ENCODE peak calls at places on chromosomes 11 and 22, in ten cellular contexts. One of them, this sample, is unnamed.
A peak's percentile ranks its signal among the peaks of the same experiment; 100 is the strongest.

GRCh38 chr22:22798232-22798616 is 89.4 kb upstream of the IGLL5 start:
- DNase-seq in hepatocyte: no peak
- DNase-seq in A549: no peak
- DNase-seq in astrocyte: no peak
- DNase-seq in fibroblast of pulmonary artery: no peak
- DNase-seq in IMR-90: no peak
- DNase-seq in cardiac muscle cell: no peak
- DNase-seq in uterus: no peak
- DNase-seq in right atrium auricular region: no peak
- DNase-seq in dorsolateral prefrontal cortex: no peak
- DNase-seq in this sample: no peak

GRCh38 chr11:66068923-66069714 is 953 bp upstream of the PACS1 start:
- DNase-seq in hepatocyte: peak; percentile 52
- DNase-seq in A549: peak; percentile 77
- DNase-seq in astrocyte: peak; percentile 53
- DNase-seq in fibroblast of pulmonary artery: peak; percentile 56
- DNase-seq in IMR-90: peak; percentile 63
- DNase-seq in cardiac muscle cell: peak; percentile 57
- DNase-seq in uterus: no peak
- DNase-seq in right atrium auricular region: peak; percentile 68
- DNase-seq in dorsolateral prefrontal cortex: peak; percentile 64
- DNase-seq in this sample: peak; percentile 91

GRCh38 chr22:22113701-22114100 is 130.9 kb upstream of the VPREB1 start:
- DNase-seq in hepatocyte: no peak
- DNase-seq in A549: no peak
- DNase-seq in astrocyte: no peak
- DNase-seq in fibroblast of pulmonary artery: no peak
- DNase-seq in IMR-90: no peak
- DNase-seq in cardiac muscle cell: no peak
- DNase-seq in uterus: no peak
- DNase-seq in right atrium auricular region: no peak
- DNase-seq in dorsolateral prefrontal cortex: no peak
- DNase-seq in this sample: no peak

GRCh38 chr22:38469306-38469781 is 1.4 kb downstream of the KDELR3 start:
- DNase-seq in hepatocyte: peak; percentile 3
- DNase-seq in A549: no peak
- DNase-seq in astrocyte: no peak
- DNase-seq in fibroblast of pulmonary artery: no peak
- DNase-seq in IMR-90: no peak
- DNase-seq in cardiac muscle cell: no peak
- DNase-seq in uterus: no peak
- DNase-seq in right atrium auricular region: no peak
- DNase-seq in dorsolateral prefrontal cortex: peak; percentile 22
- DNase-seq in this sample: no peak

GRCh38 chr11:124899376-124900145 is 1.9 kb upstream of the ROBO4 start:
- DNase-seq in hepatocyte: no peak
- DNase-seq in A549: no peak
- DNase-seq in astrocyte: no peak
- DNase-seq in fibroblast of pulmonary artery: peak; percentile 18
- DNase-seq in IMR-90: no peak
- DNase-seq in cardiac muscle cell: no peak
- DNase-seq in uterus: no peak
- DNase-seq in right atrium auricular region: no peak
- DNase-seq in dorsolateral prefrontal cortex: no peak
- DNase-seq in this sample: no peak

GRCh38 chr22:21650823-21651520 is 8.9 kb downstream of the SDF2L1 start:
- DNase-seq in hepatocyte: peak; percentile 5
- DNase-seq in A549: no peak
- DNase-seq in astrocyte: no peak
- DNase-seq in fibroblast of pulmonary artery: no peak
- DNase-seq in IMR-90: no peak
- DNase-seq in cardiac muscle cell: no peak
- DNase-seq in uterus: no peak
- DNase-seq in right atrium auricular region: no peak
- DNase-seq in dorsolateral prefrontal cortex: no peak
- DNase-seq in this sample: no peak

GRCh38 chr11:9838961-9839360 is 175.1 kb downstream of the SWAP70 start:
- DNase-seq in hepatocyte: no peak
- DNase-seq in A549: no peak
- DNase-seq in astrocyte: peak; percentile 26
- DNase-seq in fibroblast of pulmonary artery: no peak
- DNase-seq in IMR-90: no peak
- DNase-seq in cardiac muscle cell: no peak
- DNase-seq in uterus: no peak
- DNase-seq in right atrium auricular region: no peak
- DNase-seq in dorsolateral prefrontal cortex: no peak
- DNase-seq in this sample: no peak

GRCh38 chr11:10490398-10491232 is 35.6 kb downstream of the AMPD3 start:
- DNase-seq in hepatocyte: peak; percentile 61
- DNase-seq in A549: peak; percentile 91
- DNase-seq in astrocyte: peak; percentile 95
- DNase-seq in fibroblast of pulmonary artery: peak; percentile 93
- DNase-seq in IMR-90: peak; percentile 99
- DNase-seq in cardiac muscle cell: peak; percentile 34
- DNase-seq in uterus: peak; percentile 67
- DNase-seq in right atrium auricular region: peak; percentile 94
- DNase-seq in dorsolateral prefrontal cortex: peak; percentile 92
- DNase-seq in this sample: peak; percentile 94

GRCh38 chr11:46293616-46294015 is 16.2 kb downstream of the CREB3L1 start:
- DNase-seq in hepatocyte: peak; percentile 34
- DNase-seq in A549: no peak
- DNase-seq in astrocyte: peak; percentile 99
- DNase-seq in fibroblast of pulmonary artery: peak; percentile 76
- DNase-seq in IMR-90: peak; percentile 98
- DNase-seq in cardiac muscle cell: no peak
- DNase-seq in uterus: no peak
- DNase-seq in right atrium auricular region: no peak
- DNase-seq in dorsolateral prefrontal cortex: no peak
- DNase-seq in this sample: peak; percentile 98

GRCh38 chr22:44369916-44370804 is 57.4 kb upstream of the SHISAL1 start:
- DNase-seq in hepatocyte: no peak
- DNase-seq in A549: no peak
- DNase-seq in astrocyte: no peak
- DNase-seq in fibroblast of pulmonary artery: no peak
- DNase-seq in IMR-90: no peak
- DNase-seq in cardiac muscle cell: no peak
- DNase-seq in uterus: no peak
- DNase-seq in right atrium auricular region: no peak
- DNase-seq in dorsolateral prefrontal cortex: no peak
- DNase-seq in this sample: peak; percentile 36

GRCh38 chr11:36055356-36055755 is 111.5 kb downstream of the LDLRAD3 start:
- DNase-seq in hepatocyte: no peak
- DNase-seq in A549: no peak
- DNase-seq in astrocyte: no peak
- DNase-seq in fibroblast of pulmonary artery: no peak
- DNase-seq in IMR-90: no peak
- DNase-seq in cardiac muscle cell: no peak
- DNase-seq in uterus: no peak
- DNase-seq in right atrium auricular region: no peak
- DNase-seq in dorsolateral prefrontal cortex: no peak
- DNase-seq in this sample: no peak

GRCh38 chr22:30867746-30868662 is 100.6 kb downstream of the MORC2 start:
- DNase-seq in hepatocyte: peak; percentile 2
- DNase-seq in A549: no peak
- DNase-seq in astrocyte: no peak
- DNase-seq in fibroblast of pulmonary artery: no peak
- DNase-seq in IMR-90: no peak
- DNase-seq in cardiac muscle cell: no peak
- DNase-seq in uterus: peak; percentile 8
- DNase-seq in right atrium auricular region: no peak
- DNase-seq in dorsolateral prefrontal cortex: peak; percentile 22
- DNase-seq in this sample: no peak

GRCh38 chr22:40932396-40932795 is 18.8 kb upstream of the RBX1 start:
- DNase-seq in hepatocyte: no peak
- DNase-seq in A549: no peak
- DNase-seq in astrocyte: no peak
- DNase-seq in fibroblast of pulmonary artery: no peak
- DNase-seq in IMR-90: no peak
- DNase-seq in cardiac muscle cell: no peak
- DNase-seq in uterus: no peak
- DNase-seq in right atrium auricular region: no peak
- DNase-seq in dorsolateral prefrontal cortex: no peak
- DNase-seq in this sample: no peak
- H3K4me3 ChIP-seq in hepatocyte: no peak overlapping the region
- H3K4me3 ChIP-seq in A549: no peak overlapping the region
- H3K4me3 ChIP-seq in astrocyte: no peak overlapping the region
- H3K4me3 ChIP-seq in fibroblast of pulmonary artery: no peak overlapping the region
- H3K4me3 ChIP-seq in IMR-90: no peak overlapping the region
- H3K4me3 ChIP-seq in cardiac muscle cell: no peak overlapping the region
- H3K4me3 ChIP-seq in uterus: no peak overlapping the region
- H3K4me3 ChIP-seq in right atrium auricular region: no peak overlapping the region
- H3K4me3 ChIP-seq in dorsolateral prefrontal cortex: no peak overlapping the region
- H3K4me3 ChIP-seq in this sample: no peak overlapping the region

DNA sequence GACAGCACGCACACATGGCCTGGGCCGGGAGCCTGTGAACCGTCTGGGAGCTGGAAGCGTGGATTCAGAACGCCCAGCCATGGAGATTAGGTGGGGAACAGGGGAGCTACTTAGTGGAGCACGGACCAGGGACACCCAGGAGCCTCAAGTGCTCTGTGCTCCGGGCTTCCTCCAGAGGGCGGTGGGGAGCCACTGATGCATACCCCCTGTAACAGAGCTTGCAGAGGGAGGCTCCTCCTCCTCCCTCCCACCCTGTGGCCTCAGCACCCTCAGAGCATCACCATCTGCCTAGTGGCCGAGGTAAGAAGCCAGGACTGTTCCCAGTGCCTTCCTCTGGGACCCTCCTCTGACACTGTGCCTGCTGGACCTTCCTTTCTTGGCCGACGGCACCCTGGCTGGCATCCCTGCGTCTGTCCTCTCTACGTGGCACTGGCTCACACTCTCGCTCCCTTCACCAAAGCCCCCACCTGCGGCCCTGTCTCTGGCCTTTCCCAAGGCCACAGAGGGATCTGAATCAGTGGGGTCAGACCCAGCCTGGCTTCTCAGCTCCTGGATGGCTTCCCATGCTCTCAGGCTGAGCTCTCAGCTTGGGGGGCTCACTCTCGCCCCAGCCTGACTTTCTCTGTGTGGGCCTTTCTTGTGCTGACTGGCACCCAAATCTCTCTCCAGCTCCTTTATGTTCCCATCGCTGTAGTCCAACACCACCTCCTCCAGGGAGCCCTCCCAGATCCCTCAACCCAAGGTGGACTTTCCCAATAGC is 780.9 kb downstream of the BRD1 start:
- DNase-seq in hepatocyte: peak; percentile 69
- DNase-seq in A549: peak; percentile 50
- DNase-seq in astrocyte: no peak
- DNase-seq in fibroblast of pulmonary artery: no peak
- DNase-seq in IMR-90: no peak
- DNase-seq in cardiac muscle cell: peak; percentile 73
- DNase-seq in uterus: peak; percentile 23
- DNase-seq in right atrium auricular region: no peak
- DNase-seq in dorsolateral prefrontal cortex: peak; percentile 50
- DNase-seq in this sample: no peak
- TF ChIP-seq CTCF in hepatocyte: peak; percentile 52
- TF ChIP-seq CTCF in A549: peak; percentile 42
- TF ChIP-seq CTCF in astrocyte: no peak
- TF ChIP-seq CTCF in fibroblast of pulmonary artery: no peak
- TF ChIP-seq CTCF in IMR-90: no peak
- TF ChIP-seq CTCF in cardiac muscle cell: no peak
- TF ChIP-seq CTCF in uterus: peak; percentile 6
- TF ChIP-seq CTCF in right atrium auricular region: peak; percentile 64
- TF ChIP-seq CTCF in dorsolateral prefrontal cortex: no peak
- TF ChIP-seq CTCF in this sample: no peak

GRCh38 chr11:57779275-57779674 is 17.7 kb downstream of the CTNND1 start:
- DNase-seq in hepatocyte: peak; percentile 52
- DNase-seq in A549: peak; percentile 41
- DNase-seq in astrocyte: peak; percentile 69
- DNase-seq in fibroblast of pulmonary artery: peak; percentile 80
- DNase-seq in IMR-90: peak; percentile 63
- DNase-seq in cardiac muscle cell: peak; percentile 56
- DNase-seq in uterus: no peak
- DNase-seq in right atrium auricular region: no peak
- DNase-seq in dorsolateral prefrontal cortex: no peak
- DNase-seq in this sample: peak; percentile 88
- H3K4me3 ChIP-seq in hepatocyte: no peak overlapping the region
- H3K4me3 ChIP-seq in A549: peak overlapping the region; percentile 1
- H3K4me3 ChIP-seq in astrocyte: no peak overlapping the region
- H3K4me3 ChIP-seq in fibroblast of pulmonary artery: peak overlapping the region; percentile 39
- H3K4me3 ChIP-seq in IMR-90: no peak overlapping the region
- H3K4me3 ChIP-seq in cardiac muscle cell: peak overlapping the region; percentile 21
- H3K4me3 ChIP-seq in uterus: no peak overlapping the region
- H3K4me3 ChIP-seq in right atrium auricular region: peak overlapping the region; percentile 28
- H3K4me3 ChIP-seq in dorsolateral prefrontal cortex: peak overlapping the region; percentile 43
- H3K4me3 ChIP-seq in this sample: no peak overlapping the region

DNA sequence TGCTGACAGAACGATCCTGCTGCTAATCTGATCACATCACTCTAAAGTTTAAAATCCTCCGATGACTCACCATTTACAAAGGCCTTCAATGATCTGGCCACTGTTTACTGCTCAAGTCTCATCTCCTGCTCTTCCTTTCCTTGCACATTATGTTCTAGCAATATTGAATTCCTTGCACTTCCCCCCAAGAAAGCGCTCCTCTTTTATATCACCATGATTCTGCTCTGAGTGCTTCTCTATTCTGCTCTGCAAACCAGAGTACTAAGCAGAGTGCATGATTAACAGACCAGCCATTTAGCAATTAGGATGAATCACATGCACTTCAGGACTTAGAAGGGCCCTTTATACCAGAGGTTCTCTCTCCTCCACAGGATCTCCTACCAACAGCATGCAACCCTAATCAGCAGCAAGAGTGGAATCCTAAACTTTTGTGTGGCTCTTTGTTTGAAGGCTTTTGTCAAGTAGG is 1122.8 kb upstream of the CCDC90B start:
- DNase-seq in hepatocyte: no peak
- DNase-seq in A549: no peak
- DNase-seq in astrocyte: peak; percentile 66
- DNase-seq in fibroblast of pulmonary artery: peak; percentile 7
- DNase-seq in IMR-90: no peak
- DNase-seq in cardiac muscle cell: no peak
- DNase-seq in uterus: no peak
- DNase-seq in right atrium auricular region: no peak
- DNase-seq in dorsolateral prefrontal cortex: no peak
- DNase-seq in this sample: peak; percentile 29
- TF ChIP-seq CTCF in hepatocyte: no peak
- TF ChIP-seq CTCF in A549: no peak
- TF ChIP-seq CTCF in astrocyte: no peak
- TF ChIP-seq CTCF in fibroblast of pulmonary artery: no peak
- TF ChIP-seq CTCF in IMR-90: no peak
- TF ChIP-seq CTCF in cardiac muscle cell: no peak
- TF ChIP-seq CTCF in uterus: no peak
- TF ChIP-seq CTCF in right atrium auricular region: no peak
- TF ChIP-seq CTCF in dorsolateral prefrontal cortex: no peak
- TF ChIP-seq CTCF in this sample: no peak